ENCODE peak calls at places on chromosome 9, in seven cellular contexts. One of them, this sample, is unnamed.

GRCh38 chr9:114405294-114406034 is 17.7 kb upstream of the AKNA start:
- DNase-seq in heart right ventricle: peak
- DNase-seq in suprapubic skin: peak
- DNase-seq in GM13976: peak
- DNase-seq in Panc1: no peak
- DNase-seq in GM06990: peak
- DNase-seq in GM20000: peak
- DNase-seq in this sample: peak

GRCh38 chr9:127803507-127804352 is 1.0 kb downstream of the FPGS start:
- DNase-seq in GM06990: no peak
- DNase-seq in heart right ventricle: no peak
- DNase-seq in GM20000: peak
- DNase-seq in GM13976: peak
- DNase-seq in Panc1: no peak
- DNase-seq in suprapubic skin: no peak
- DNase-seq in this sample: peak

GRCh38 chr9:131625848-131626670 is 80.7 kb downstream of the PRRT1B start:
- DNase-seq in GM06990: no peak
- DNase-seq in GM13976: no peak
- DNase-seq in suprapubic skin: no peak
- DNase-seq in GM20000: no peak
- DNase-seq in Panc1: no peak
- DNase-seq in heart right ventricle: no peak
- DNase-seq in this sample: no peak

GRCh38 chr9:134925011-134925511 is 7.3 kb upstream of the FCN1 start:
- DNase-seq in Panc1: no peak
- DNase-seq in heart right ventricle: no peak
- DNase-seq in GM06990: no peak
- DNase-seq in GM13976: no peak
- DNase-seq in GM20000: no peak
- DNase-seq in suprapubic skin: no peak
- DNase-seq in this sample: no peak

GRCh38 chr9:4293293-4293931 is 6.5 kb downstream of the GLIS3 start:
- DNase-seq in GM13976: no peak
- DNase-seq in GM06990: no peak
- DNase-seq in GM20000: no peak
- DNase-seq in heart right ventricle: no peak
- DNase-seq in suprapubic skin: peak
- DNase-seq in Panc1: no peak
- DNase-seq in this sample: peak

GRCh38 chr9:18490591-18491370 is 16.8 kb downstream of the ADAMTSL1 start:
- DNase-seq in heart right ventricle: no peak
- DNase-seq in Panc1: peak
- DNase-seq in suprapubic skin: peak
- DNase-seq in GM06990: no peak
- DNase-seq in GM13976: no peak
- DNase-seq in GM20000: no peak
- DNase-seq in this sample: peak

GRCh38 chr9:112556497-112557085 is 70.0 kb downstream of the KIAA1958 start:
- DNase-seq in GM13976: no peak
- DNase-seq in suprapubic skin: no peak
- DNase-seq in GM06990: no peak
- DNase-seq in heart right ventricle: no peak
- DNase-seq in GM20000: no peak
- DNase-seq in Panc1: no peak
- DNase-seq in this sample: peak

GRCh38 chr9:114614373-114614772 is 3.3 kb downstream of the TMEM268 start:
- DNase-seq in GM20000: no peak
- DNase-seq in Panc1: no peak
- DNase-seq in heart right ventricle: no peak
- DNase-seq in GM13976: no peak
- DNase-seq in suprapubic skin: no peak
- DNase-seq in GM06990: no peak
- DNase-seq in this sample: no peak

GRCh38 chr9:134355561-134356278 is 29.5 kb downstream of the RXRA start:
- DNase-seq in GM20000: no peak
- DNase-seq in suprapubic skin: no peak
- DNase-seq in GM06990: no peak
- DNase-seq in GM13976: no peak
- DNase-seq in Panc1: no peak
- DNase-seq in heart right ventricle: no peak
- DNase-seq in this sample: no peak

GRCh38 chr9:22214497-22215031 is 205.5 kb upstream of the CDKN2B start:
- DNase-seq in Panc1: no peak
- DNase-seq in suprapubic skin: no peak
- DNase-seq in GM06990: no peak
- DNase-seq in heart right ventricle: no peak
- DNase-seq in GM20000: no peak
- DNase-seq in GM13976: no peak
- DNase-seq in this sample: peak

GRCh38 chr9:27530915-27531762 is 1.5 kb upstream of the MOB3B start:
- DNase-seq in Panc1: no peak
- DNase-seq in suprapubic skin: no peak
- DNase-seq in GM20000: no peak
- DNase-seq in GM06990: no peak
- DNase-seq in GM13976: no peak
- DNase-seq in heart right ventricle: no peak
- DNase-seq in this sample: no peak

GRCh38 chr9:28363180-28363579 is 789.9 kb upstream of the C9orf72 start:
- DNase-seq in GM20000: no peak
- DNase-seq in heart right ventricle: no peak
- DNase-seq in Panc1: no peak
- DNase-seq in GM06990: no peak
- DNase-seq in suprapubic skin: no peak
- DNase-seq in GM13976: no peak
- DNase-seq in this sample: no peak

GRCh38 chr9:129353697-129354336 is 175.8 kb upstream of the IER5L start:
- DNase-seq in Panc1: no peak
- DNase-seq in GM06990: no peak
- DNase-seq in GM20000: no peak
- DNase-seq in suprapubic skin: no peak
- DNase-seq in GM13976: no peak
- DNase-seq in heart right ventricle: no peak
- DNase-seq in this sample: no peak

GRCh38 chr9:121734465-121734864 is 83.0 kb downstream of the DAB2IP start:
- DNase-seq in suprapubic skin: no peak
- DNase-seq in Panc1: no peak
- DNase-seq in GM13976: no peak
- DNase-seq in heart right ventricle: no peak
- DNase-seq in GM06990: no peak
- DNase-seq in GM20000: no peak
- DNase-seq in this sample: no peak

GRCh38 chr9:91541744-91542143 is 118.1 kb upstream of the NFIL3 start:
- DNase-seq in GM20000: no peak
- DNase-seq in GM13976: no peak
- DNase-seq in Panc1: no peak
- DNase-seq in suprapubic skin: no peak
- DNase-seq in GM06990: no peak
- DNase-seq in heart right ventricle: no peak
- DNase-seq in this sample: no peak

GRCh38 chr9:16625831-16626230 is 244.6 kb downstream of the BNC2 start:
- DNase-seq in GM20000: no peak
- DNase-seq in suprapubic skin: no peak
- DNase-seq in GM13976: no peak
- DNase-seq in Panc1: no peak
- DNase-seq in heart right ventricle: no peak
- DNase-seq in GM06990: no peak
- DNase-seq in this sample: peak

GRCh38 chr9:107068581-107068980 is 205.6 kb downstream of the ZNF462 start:
- DNase-seq in suprapubic skin: no peak
- DNase-seq in Panc1: no peak
- DNase-seq in heart right ventricle: no peak
- DNase-seq in GM13976: no peak
- DNase-seq in GM06990: no peak
- DNase-seq in GM20000: no peak
- DNase-seq in this sample: no peak

GRCh38 chr9:38380230-38380871 is 12.2 kb upstream of the ALDH1B1 start:
- DNase-seq in Panc1: no peak
- DNase-seq in suprapubic skin: peak
- DNase-seq in GM06990: no peak
- DNase-seq in heart right ventricle: no peak
- DNase-seq in GM13976: no peak
- DNase-seq in GM20000: no peak
- DNase-seq in this sample: no peak

GRCh38 chr9:96509848-96510247 is 59.9 kb downstream of the HABP4 start:
- DNase-seq in heart right ventricle: no peak
- DNase-seq in Panc1: no peak
- DNase-seq in suprapubic skin: no peak
- DNase-seq in GM13976: no peak
- DNase-seq in GM20000: no peak
- DNase-seq in GM06990: no peak
- DNase-seq in this sample: no peak

GRCh38 chr9:96509026-96509425 is 59.1 kb downstream of the HABP4 start:
- DNase-seq in GM13976: no peak
- DNase-seq in suprapubic skin: no peak
- DNase-seq in Panc1: no peak
- DNase-seq in GM06990: no peak
- DNase-seq in heart right ventricle: no peak
- DNase-seq in GM20000: no peak
- DNase-seq in this sample: no peak

GRCh38 chr9:96508227-96508940 is 58.4 kb downstream of the HABP4 start:
- DNase-seq in GM06990: no peak
- DNase-seq in heart right ventricle: no peak
- DNase-seq in Panc1: no peak
- DNase-seq in GM20000: no peak
- DNase-seq in GM13976: no peak
- DNase-seq in suprapubic skin: no peak
- DNase-seq in this sample: no peak

GRCh38 chr9:96512240-96512639 is 62.3 kb downstream of the HABP4 start:
- DNase-seq in GM20000: no peak
- DNase-seq in GM13976: no peak
- DNase-seq in Panc1: no peak
- DNase-seq in suprapubic skin: no peak
- DNase-seq in GM06990: no peak
- DNase-seq in heart right ventricle: no peak
- DNase-seq in this sample: no peak

GRCh38 chr9:96510258-96510657 is 60.3 kb downstream of the HABP4 start:
- DNase-seq in GM13976: no peak
- DNase-seq in GM06990: no peak
- DNase-seq in heart right ventricle: no peak
- DNase-seq in Panc1: no peak
- DNase-seq in GM20000: no peak
- DNase-seq in suprapubic skin: no peak
- DNase-seq in this sample: peak
- TF ChIP-seq CTCF in GM13976: no peak
- TF ChIP-seq CTCF in GM06990: no peak
- TF ChIP-seq CTCF in heart right ventricle: no peak
- TF ChIP-seq CTCF in Panc1: no peak
- TF ChIP-seq CTCF in GM20000: no peak
- TF ChIP-seq CTCF in suprapubic skin: no peak
- TF ChIP-seq CTCF in this sample: no peak

DNA sequence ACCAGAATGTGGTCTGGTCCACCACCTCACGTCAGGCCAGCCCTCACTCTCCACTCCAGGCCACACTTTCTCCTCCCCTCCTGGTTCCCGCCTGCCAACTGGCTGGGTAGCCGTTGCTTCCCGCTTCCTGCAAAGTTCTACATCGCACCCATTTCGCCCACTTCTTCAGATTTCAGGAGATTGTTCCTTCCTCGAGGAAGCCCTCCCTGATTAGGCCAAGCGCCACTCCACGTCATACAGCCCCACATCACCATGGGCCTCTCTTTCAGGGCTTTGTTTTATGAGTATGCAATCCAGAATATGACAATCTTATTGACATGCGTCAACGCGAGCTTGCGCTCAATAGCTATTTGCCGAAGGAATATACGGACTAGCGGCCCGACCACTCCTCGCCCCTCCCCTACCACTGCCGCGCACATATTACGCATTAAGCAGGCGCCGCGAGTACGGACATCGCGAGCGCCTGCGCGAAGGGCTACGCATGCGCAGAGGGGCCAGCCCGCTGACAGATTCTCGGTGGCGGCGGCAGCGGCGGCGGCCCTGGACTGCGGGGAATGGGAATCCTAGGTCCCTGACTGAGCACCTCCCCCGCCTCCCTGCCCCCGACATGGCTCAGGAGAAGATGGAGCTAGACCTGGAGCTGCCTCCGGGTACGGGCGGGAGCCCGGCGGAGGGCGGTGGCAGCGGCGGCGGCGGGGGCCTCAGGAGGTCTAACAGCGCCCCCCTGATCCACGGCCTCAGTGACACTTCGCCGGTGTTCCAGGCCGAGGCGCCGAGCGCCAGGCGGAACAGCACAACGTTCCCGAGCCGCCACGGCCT is 74.7 kb downstream of the PIP5K1B start:
- DNase-seq in GM20000: peak
- DNase-seq in suprapubic skin: peak
- DNase-seq in GM06990: peak
- DNase-seq in heart right ventricle: peak
- DNase-seq in Panc1: peak
- DNase-seq in GM13976: peak
- DNase-seq in this sample: peak
- TF ChIP-seq CTCF in GM20000: peak
- TF ChIP-seq CTCF in suprapubic skin: no peak
- TF ChIP-seq CTCF in GM06990: peak
- TF ChIP-seq CTCF in heart right ventricle: peak
- TF ChIP-seq CTCF in Panc1: peak
- TF ChIP-seq CTCF in GM13976: peak
- TF ChIP-seq CTCF in this sample: peak

DNA sequence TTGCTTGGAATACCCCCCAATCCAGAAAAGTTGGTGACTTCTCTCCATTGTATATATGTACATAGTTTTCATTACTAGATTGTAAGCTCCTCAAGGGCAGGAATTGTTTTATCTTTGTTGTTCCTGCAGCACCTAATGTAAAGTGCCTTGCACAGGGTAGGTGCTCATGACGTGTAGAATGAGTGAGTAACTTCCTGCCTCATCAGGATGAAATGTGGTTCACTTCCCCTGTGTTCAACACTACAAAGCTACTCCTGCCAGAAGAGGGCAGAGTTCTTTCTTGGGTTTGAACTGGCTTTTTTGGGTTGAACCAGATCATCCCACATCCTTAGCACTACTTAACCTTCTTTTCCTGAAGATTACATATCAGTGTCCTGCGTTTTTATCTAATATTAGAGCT is 23.9 kb downstream of the GTF3C4 start:
- DNase-seq in GM20000: no peak
- DNase-seq in GM06990: no peak
- DNase-seq in heart right ventricle: no peak
- DNase-seq in suprapubic skin: no peak
- DNase-seq in GM13976: no peak
- DNase-seq in Panc1: no peak
- DNase-seq in this sample: peak
- TF ChIP-seq CTCF in GM20000: no peak
- TF ChIP-seq CTCF in GM06990: no peak
- TF ChIP-seq CTCF in heart right ventricle: no peak
- TF ChIP-seq CTCF in suprapubic skin: no peak
- TF ChIP-seq CTCF in GM13976: no peak
- TF ChIP-seq CTCF in Panc1: peak
- TF ChIP-seq CTCF in this sample: peak

DNA sequence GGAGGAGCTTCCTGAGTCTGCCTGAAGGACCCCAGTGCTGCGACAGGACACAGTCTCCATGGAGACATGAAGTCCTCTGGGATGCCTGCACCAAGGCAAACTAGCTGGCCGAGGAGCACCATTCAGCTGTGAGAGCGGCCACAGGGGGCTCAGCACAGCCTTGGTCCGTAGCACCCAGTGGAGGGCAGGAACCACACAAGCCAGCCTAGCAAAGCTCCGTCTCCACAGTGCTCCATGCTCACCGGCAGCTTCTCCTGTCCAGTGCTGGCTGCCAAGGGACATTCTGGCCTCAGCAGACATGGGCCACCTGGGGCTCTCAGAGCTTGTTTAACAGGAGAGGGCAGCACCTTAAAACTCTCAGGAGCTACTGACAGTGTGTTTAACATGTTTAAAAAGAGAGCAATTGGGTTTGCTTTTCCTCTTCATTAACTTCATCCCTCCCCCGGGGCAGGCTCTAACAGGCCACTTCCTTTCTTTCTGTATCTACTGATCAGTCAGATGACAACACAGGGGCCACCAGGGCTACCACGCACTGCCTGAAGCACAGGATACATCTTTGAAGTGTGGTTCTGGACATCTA is 57.0 kb downstream of the SECISBP2 start:
- DNase-seq in GM20000: peak
- DNase-seq in Panc1: no peak
- DNase-seq in heart right ventricle: no peak
- DNase-seq in GM06990: no peak
- DNase-seq in suprapubic skin: no peak
- DNase-seq in GM13976: peak
- DNase-seq in this sample: no peak
- TF ChIP-seq CTCF in GM20000: no peak
- TF ChIP-seq CTCF in Panc1: no peak
- TF ChIP-seq CTCF in heart right ventricle: no peak
- TF ChIP-seq CTCF in GM06990: no peak
- TF ChIP-seq CTCF in suprapubic skin: no peak
- TF ChIP-seq CTCF in GM13976: no peak
- TF ChIP-seq CTCF in this sample: no peak

This sample was measured in cardiac fibroblast.